ENCODE peak calls at places on chromosomes 2 and 18, in four cellular contexts. B is HepG2, Y is A549, A is HAP-1. L is an unnamed sample.

GRCh38 chr2:19669126-19669525 is 232.7 kb downstream of the TTC32 start:
- DNase-seq in B (no peak), Y (no peak), A (no peak), L (no peak)

GRCh38 chr2:231674587-231675334 is 33.6 kb upstream of the PTMA start:
- DNase-seq in B (peak), Y (no peak), A (peak), L (no peak)

GRCh38 chr2:193584522-193584938 is 1389.8 kb upstream of the TMEFF2 start:
- DNase-seq in B (peak), Y (no peak), A (peak), L (no peak)

GRCh38 chr2:71060871-71061270 is 7.6 kb upstream of the NAGK start:
- DNase-seq in B (no peak), Y (no peak), A (no peak), L (no peak)

GRCh38 chr2:28361991-28362710 is 30.5 kb upstream of the FOSL2 start:
- DNase-seq in B (no peak), Y (no peak), A (no peak), L (no peak)

GRCh38 chr2:109185338-109185737 is 56.3 kb downstream of the SH3RF3 start:
- DNase-seq in B (no peak), Y (no peak), A (no peak), L (no peak)

GRCh38 chr2:28377984-28378678 is 14.5 kb upstream of the FOSL2 start:
- DNase-seq in B (no peak), Y (no peak), A (no peak), L (no peak)

GRCh38 chr2:178295911-178296310 is 101.6 kb downstream of the OSBPL6 start:
- DNase-seq in B (no peak), Y (no peak), A (no peak), L (no peak)

GRCh38 chr2:74427551-74427950 is 6.0 kb downstream of the WDR54 start:
- DNase-seq in B (no peak), Y (no peak), A (no peak), L (no peak)

GRCh38 chr2:85666435-85666924 is 1.5 kb downstream of the SFTPB start:
- DNase-seq in B (no peak), Y (no peak), A (no peak), L (no peak)

GRCh38 chr2:64485961-64486360 is 32.0 kb downstream of the LGALSL start:
- DNase-seq in B (no peak), Y (no peak), A (peak), L (no peak)

GRCh38 chr2:211035548-211036185 is 479.3 kb downstream of the CPS1 start:
- DNase-seq in B (peak), Y (no peak), A (peak), L (peak)

GRCh38 chr2:182302972-182303371 is 123.9 kb downstream of the PDE1A start:
- DNase-seq in B (no peak), Y (no peak), A (no peak), L (no peak)

GRCh38 chr18:23710946-23711345 is 21.7 kb downstream of the LAMA3 start:
- DNase-seq in B (no peak), Y (no peak), A (no peak), L (no peak)

GRCh38 chr2:98768765-98769476 is 38.0 kb upstream of the MGAT4A start:
- DNase-seq in B (peak), Y (no peak), A (no peak), L (no peak)

GRCh38 chr2:214069254-214069653 is 341.6 kb upstream of the VWC2L start:
- DNase-seq in B (peak), Y (peak), A (no peak), L (peak)

GRCh38 chr2:124027182-124027581 is 2.1 kb downstream of the CNTNAP5 start:
- DNase-seq in B (peak), Y (peak), A (peak), L (no peak)

GRCh38 chr18:468841-469796 is 31.4 kb downstream of the COLEC12 start:
- DNase-seq in B (peak), Y (no peak), A (no peak), L (no peak)

GRCh38 chr2:20593072-20594034 is 57.5 kb downstream of the HS1BP3 start:
- DNase-seq in B (peak), Y (peak), A (no peak), L (peak)

GRCh38 chr2:118539290-118539689 is 308.2 kb downstream of the EN1 start:
- DNase-seq in B (peak), Y (no peak), A (peak), L (peak)

GRCh38 chr2:140876015-140876414 is 1254.8 kb downstream of the LRP1B start:
- DNase-seq in B (no peak), Y (no peak), A (no peak), L (no peak)

L was measured in HS-27A.